ENCODE peak calls at places on chromosomes 3 and 15, in six cellular contexts. O is CD8-positive, alpha-beta T cell; N is ELF-1; W is HuH-7; P is NCI-H2029 treated with DMSO at 0.1 percent for 48 hours; M is activated CD8-positive, alpha-beta memory T cell treated with anti-CD3 and anti-CD28 coated beads, Interleukin-2, amount 50 U/mL, for 48 hours. Y is an unnamed sample.

GRCh38 chr15:34651962-34652725 is 68.7 kb upstream of the GOLGA8B start:
- DNase-seq in O (no peak), N (no peak), W (no peak), P (no peak), M (no peak), Y (no peak)

GRCh38 chr15:59060348-59060747 is 44.6 kb upstream of the CCNB2 start:
- DNase-seq in O (no peak), N (no peak), W (no peak), P (no peak), M (no peak), Y (no peak)

GRCh38 chr15:90756916-90757315 is 39.8 kb downstream of the BLM start:
- DNase-seq in O (no peak), N (no peak), W (no peak), P (no peak), M (no peak), Y (no peak)

GRCh38 chr3:102510663-102511062 is 75.8 kb downstream of the ZPLD1 start:
- DNase-seq in O (no peak), N (no peak), W (no peak), P (no peak), M (no peak), Y (no peak)

GRCh38 chr3:183548262-183548769 is 7.2 kb downstream of the KLHL6 start:
- DNase-seq in O (no peak), N (peak; percentile 95), W (no peak), P (no peak), M (no peak), Y (peak; percentile 96)

GRCh38 chr3:72520690-72521308 is 327.4 kb downstream of the SHQ1 start:
- DNase-seq in O (no peak), N (no peak), W (no peak), P (no peak), M (peak; percentile 64), Y (peak; percentile 25)

GRCh38 chr3:51945926-51946500 is 3.9 kb downstream of the PARP3 start:
- DNase-seq in O (no peak), N (no peak), W (no peak), P (no peak), M (no peak), Y (no peak)

GRCh38 chr3:126005951-126006350 is 37.0 kb downstream of the ROPN1B start:
- DNase-seq in O (no peak), N (no peak), W (no peak), P (no peak), M (no peak), Y (peak; percentile 46)

GRCh38 chr3:14649466-14649865 is 2.1 kb upstream of the CCDC174 start:
- DNase-seq in O (no peak), N (no peak), W (no peak), P (no peak), M (no peak), Y (no peak)

GRCh38 chr3:143135150-143135549 is 15.6 kb downstream of the CHST2 start:
- DNase-seq in O (no peak), N (no peak), W (no peak), P (no peak), M (no peak), Y (peak; percentile 94)

GRCh38 chr3:112568642-112569041 is 6.8 kb downstream of the SLC35A5 start:
- DNase-seq in O (no peak), N (no peak), W (no peak), P (no peak), M (no peak), Y (no peak)

GRCh38 chr3:122562923-122563716 is 980 bp downstream of the PARP9 start:
- DNase-seq in O (no peak), N (no peak), W (no peak), P (no peak), M (no peak), Y (no peak)

GRCh38 chr3:3038201-3038991 is 71.8 kb downstream of the IL5RA start:
- DNase-seq in O (no peak), N (peak; percentile 21), W (no peak), P (no peak), M (no peak), Y (no peak)

GRCh38 chr15:89395996-89396395 is 61.4 kb upstream of the POLG start:
- DNase-seq in O (no peak), N (no peak), W (no peak), P (no peak), M (no peak), Y (no peak)

GRCh38 chr15:71629761-71630499 is 180.4 kb upstream of the NR2E3 start:
- DNase-seq in O (no peak), N (no peak), W (no peak), P (no peak), M (no peak), Y (no peak)

GRCh38 chr3:169813757-169814517 is 1.2 kb upstream of the LRRC34 start:
- DNase-seq in O (peak; percentile 69), N (peak; percentile 70), W (peak; percentile 34), P (peak; percentile 79), M (peak; percentile 82), Y (no peak)

GRCh38 chr15:62739082-62739481 is 303.5 kb upstream of the TPM1 start:
- DNase-seq in O (no peak), N (no peak), W (no peak), P (no peak), M (no peak), Y (peak; percentile 58)

GRCh38 chr15:71790081-71790480 is 20.3 kb upstream of the NR2E3 start:
- DNase-seq in O (no peak), N (no peak), W (no peak), P (no peak), M (no peak), Y (peak; percentile 75)

GRCh38 chr3:114764056-114764492 is 383.0 kb downstream of the ZBTB20 start:
- DNase-seq in O (no peak), N (no peak), W (no peak), P (peak; percentile 17), M (no peak), Y (no peak)

GRCh38 chr3:66427951-66428350 is 72.9 kb downstream of the LRIG1 start:
- DNase-seq in O (no peak), N (no peak), W (no peak), P (no peak), M (no peak), Y (no peak)

GRCh38 chr3:127743676-127744075 is 70.9 kb downstream of the ABTB1 start:
- DNase-seq in O (no peak), N (no peak), W (no peak), P (no peak), M (no peak), Y (no peak)

GRCh38 chr3:189630667-189631372 is 369 bp upstream of the TP63 start:
- DNase-seq in O (no peak), N (no peak), W (no peak), P (no peak), M (no peak), Y (peak; percentile 14)

GRCh38 chr3:175956964-175957363 is 1097.8 kb downstream of the NAALADL2 start:
- DNase-seq in O (no peak), N (peak; percentile 16), W (no peak), P (no peak), M (no peak), Y (no peak)

GRCh38 chr3:111904376-111905241 is 45.5 kb downstream of the PHLDB2 start:
- DNase-seq in O (no peak), N (no peak), W (peak; percentile 30), P (peak; percentile 59), M (no peak), Y (peak; percentile 80)

GRCh38 chr15:66261056-66261455 is 7.5 kb upstream of the MEGF11 start:
- DNase-seq in O (no peak), N (no peak), W (no peak), P (no peak), M (no peak), Y (no peak)

GRCh38 chr15:86203462-86203861 is 123.8 kb downstream of the AGBL1 start:
- DNase-seq in O (no peak), N (no peak), W (no peak), P (no peak), M (no peak), Y (no peak)

GRCh38 chr3:42632146-42632545 is 21.4 kb upstream of the ZBTB47 start:
- DNase-seq in O (no peak), N (no peak), W (no peak), P (no peak), M (no peak), Y (no peak)

Y was measured in brain microvascular endothelial cell.